ENCODE peak calls at places on chromosomes 13 and 19, in ten cellular contexts. U is neural crest cell; P is activated effector memory CD4-positive, alpha-beta T cell treated with Interleukin-2 at 50 U/mL for 16 hours; B is stimulated activated CD8-positive, alpha-beta memory T cell treated with anti-CD3 and anti-CD28 coated beads, Interleukin-7, amount 100 ng/mL, for 1 hour; O is activated naive CD4-positive, alpha-beta T cell treated with anti-CD3 and anti-CD28 coated beads, Interleukin-2, amount 50 U/mL, for 72 hours; V is 8988T; Z is left lung; L is C1 segment of cervical spinal cord; C is stimulated activated CD4-positive, alpha-beta T cell treated with anti-CD3 and anti-CD28 coated beads, Interleukin-4, amount 100 ng/mL, for 1 hour; J is A549. K is an unnamed sample.
A peak's percentile ranks its signal among the peaks of the same experiment; 100 is the strongest.

GRCh38 chr13:100156786-100157185 is 67.9 kb downstream of the PCCA start:
- DNase-seq in U (no peak), P (no peak), B (no peak), O (no peak), V (no peak), Z (no peak), L (no peak), C (no peak), J (no peak), K (peak; percentile 37)

GRCh38 chr19:16876904-16877361 is 11.9 kb upstream of the F2RL3 start:
- DNase-seq in U (no peak), P (no peak), B (no peak), O (no peak), V (no peak), Z (no peak), L (no peak), C (no peak), J (no peak), K (no peak)

GRCh38 chr13:40595693-40596092 is 70.7 kb downstream of the FOXO1 start:
- DNase-seq in U (no peak), P (no peak), B (no peak), O (no peak), V (no peak), Z (no peak), L (no peak), C (no peak), J (no peak), K (no peak)

GRCh38 chr19:2022289-2022688 is 6.8 kb upstream of the BTBD2 start:
- DNase-seq in U (no peak), P (no peak), B (no peak), O (no peak), V (no peak), Z (no peak), L (no peak), C (no peak), J (no peak), K (no peak)

GRCh38 chr19:38057954-38058690 is 151.1 kb downstream of the SIPA1L3 start:
- DNase-seq in U (no peak), P (no peak), B (no peak), O (no peak), V (no peak), Z (peak; percentile 79), L (no peak), C (no peak), J (peak; percentile 54), K (peak; percentile 99)

GRCh38 chr19:19468424-19469050 is 46.8 kb downstream of the TSSK6 start:
- DNase-seq in U (no peak), P (no peak), B (no peak), O (no peak), V (no peak), Z (no peak), L (no peak), C (no peak), J (no peak), K (no peak)

GRCh38 chr13:80307401-80307987 is 33.4 kb downstream of the SPRY2 start:
- DNase-seq in U (no peak), P (no peak), B (no peak), O (no peak), V (no peak), Z (no peak), L (no peak), C (no peak), J (no peak), K (no peak)

GRCh38 chr13:113649212-113649611 is 8.8 kb downstream of the ATP4B start:
- DNase-seq in U (no peak), P (no peak), B (no peak), O (peak; percentile 13), V (no peak), Z (peak; percentile 10), L (no peak), C (no peak), J (no peak), K (no peak)

GRCh38 chr19:32576790-32577189 is 4.2 kb upstream of the PDCD5 start:
- DNase-seq in U (no peak), P (no peak), B (no peak), O (no peak), V (no peak), Z (no peak), L (no peak), C (no peak), J (no peak), K (no peak)